ENCODE peak calls at places on chromosomes 2 and 18, in six cellular contexts. P is H1, R is HCT116, T is K562, G is GM12878, S is HepG2. A is an unnamed sample.
A peak's percentile ranks its signal among the peaks of the same experiment; 100 is the strongest.

GRCh38 chr2:3332133-3332532 is 45.5 kb downstream of the EIPR1 start:
- DNase-seq in T (no peak), G (no peak), R (no peak), P (no peak), S (no peak), A (no peak)

GRCh38 chr2:35819053-35819452 is 536.5 kb upstream of the CRIM1 start:
- DNase-seq in R (no peak), G (no peak), S (no peak), P (no peak), T (no peak), A (no peak)

GRCh38 chr2:118321436-118322100 is 233.3 kb downstream of the INSIG2 start:
- DNase-seq in S (peak; percentile 43), T (no peak), G (no peak), R (no peak), P (no peak), A (no peak)

GRCh38 chr2:12315224-12315623 is 401.5 kb upstream of the TRIB2 start:
- DNase-seq in T (peak; percentile 23), S (no peak), P (no peak), R (no peak), G (no peak), A (no peak)

GRCh38 chr2:107712857-107713256 is 113.8 kb upstream of the RGPD4 start:
- DNase-seq in P (no peak), R (no peak), T (no peak), G (no peak), S (no peak), A (no peak)

GRCh38 chr18:42931501-42931900 is 184.0 kb downstream of the RIT2 start:
- DNase-seq in S (no peak), G (no peak), P (no peak), R (no peak), T (no peak), A (no peak)

GRCh38 chr2:71223767-71224333 is 3.1 kb downstream of the PAIP2B start:
- DNase-seq in R (peak; percentile 47), P (peak; percentile 57), T (peak; percentile 12), G (no peak), S (peak; percentile 52), A (peak; percentile 72)

GRCh38 chr2:171545086-171545485 is 22.8 kb downstream of the CYBRD1 start:
- DNase-seq in R (no peak), S (no peak), P (no peak), G (no peak), T (no peak), A (no peak)

GRCh38 chr2:233352141-233352842 is 2.0 kb upstream of the DGKD start:
- DNase-seq in P (no peak), R (no peak), G (no peak), T (no peak), S (no peak), A (no peak)

GRCh38 chr2:144362401-144362800 is 157.5 kb downstream of the ZEB2 start:
- DNase-seq in P (no peak), G (no peak), R (no peak), T (no peak), S (no peak), A (no peak)

GRCh38 chr2:140270229-140270628 is 1490.0 kb upstream of the NXPH2 start:
- DNase-seq in R (no peak), S (no peak), G (no peak), T (no peak), P (no peak), A (no peak)

GRCh38 chr18:26487437-26487836 is 60.9 kb downstream of the KCTD1 start:
- DNase-seq in T (no peak), R (no peak), S (peak; percentile 63), G (peak; percentile 23), P (no peak), A (no peak)

GRCh38 chr2:17148298-17149228 is 369.7 kb downstream of the RAD51AP2 start:
- DNase-seq in S (peak; percentile 10), R (peak; percentile 8), G (no peak), T (no peak), P (peak; percentile 56), A (peak; percentile 57)

GRCh38 chr18:23540867-23541266 is 37.6 kb downstream of the RMC1 start:
- DNase-seq in G (peak; percentile 43), T (no peak), S (no peak), P (no peak), R (no peak), A (no peak)

GRCh38 chr2:121638333-121638732 is 10.9 kb downstream of the CLASP1 start:
- DNase-seq in S (peak; percentile 63), R (no peak), T (no peak), P (no peak), G (no peak), A (no peak)

GRCh38 chr2:232493701-232494426 is 6.2 kb upstream of the ECEL1 start:
- DNase-seq in P (no peak), G (no peak), R (no peak), S (no peak), T (no peak), A (no peak)

GRCh38 chr2:108407864-108408729 is 30.3 kb downstream of the SULT1C4 start:
- DNase-seq in R (no peak), G (peak; percentile 37), S (no peak), P (no peak), T (no peak), A (no peak)

GRCh38 chr18:36187138-36187825 is at the start of gene MOCOS:
- DNase-seq in P (peak; percentile 94), G (no peak), R (peak; percentile 29), T (peak; percentile 96), S (peak; percentile 68), A (peak; percentile 27)

GRCh38 chr2:17800693-17801458 is 15.4 kb upstream of the MSGN1 start:
- DNase-seq in R (no peak), G (no peak), S (no peak), T (no peak), P (peak; percentile 23), A (no peak)

GRCh38 chr2:101255501-101255900 is 2.8 kb downstream of the CNOT11 start:
- DNase-seq in S (no peak), T (no peak), G (no peak), P (no peak), R (no peak), A (no peak)

GRCh38 chr2:185567940-185568339 is 170.7 kb upstream of the FSIP2 start:
- DNase-seq in P (no peak), T (no peak), R (no peak), G (no peak), S (no peak), A (no peak)

GRCh38 chr18:36758001-36758400 is 70.8 kb downstream of the TPGS2 start:
- DNase-seq in T (no peak), R (no peak), G (no peak), P (no peak), S (no peak), A (no peak)

GRCh38 chr2:237152361-237152760 is 66.7 kb downstream of the COPS8 start:
- DNase-seq in R (no peak), S (no peak), P (no peak), G (no peak), T (no peak), A (no peak)

GRCh38 chr2:54262015-54262765 is 6.2 kb upstream of the TSPYL6 start:
- DNase-seq in G (no peak), T (no peak), R (no peak), P (no peak), S (peak; percentile 72), A (no peak)

GRCh38 chr2:104701471-104701911 is 152.4 kb upstream of the POU3F3 start:
- DNase-seq in P (no peak), R (no peak), S (no peak), G (no peak), T (no peak), A (no peak)

GRCh38 chr2:73050011-73050617 is 21.4 kb downstream of the SFXN5 start:
- DNase-seq in T (no peak), G (no peak), S (no peak), R (no peak), P (no peak), A (peak; percentile 73)

GRCh38 chr2:127196998-127197397 is 23.1 kb downstream of the CYP27C1 start:
- DNase-seq in T (peak; percentile 46), G (peak; percentile 11), P (no peak), R (peak; percentile 66), S (peak; percentile 62), A (no peak)

DNA sequence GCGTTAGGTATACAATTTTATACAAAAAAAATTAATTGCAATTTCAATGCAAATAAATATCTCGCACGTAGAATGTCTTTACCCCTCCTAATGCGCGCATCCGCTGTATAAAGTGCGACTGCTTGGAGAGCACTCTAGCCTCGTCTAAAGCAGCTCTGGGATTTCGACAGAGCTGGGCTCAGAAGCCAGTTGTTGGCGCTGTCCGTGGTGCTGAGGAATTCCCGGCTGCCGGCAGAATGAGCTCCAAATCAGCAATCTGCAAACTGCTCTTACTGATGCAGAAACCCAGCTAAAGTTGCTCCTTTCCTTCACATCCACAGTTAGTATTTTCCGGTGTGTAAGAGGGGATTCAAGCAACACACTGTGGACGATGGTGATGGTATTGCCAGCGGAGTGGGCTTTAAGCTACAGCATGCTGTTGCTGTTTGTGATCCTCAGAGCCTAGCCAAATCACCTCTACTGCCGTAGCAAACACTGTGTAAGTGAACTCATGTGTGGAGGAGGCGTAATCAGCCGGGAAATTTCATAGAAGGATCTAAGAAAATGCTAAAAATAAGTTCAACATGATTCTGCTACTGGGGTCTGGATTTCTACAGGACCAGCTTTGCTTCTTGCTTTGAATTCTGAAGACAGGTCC is at the start of gene VWC2L:
- DNase-seq in R (peak; percentile 22), T (peak; percentile 5), G (no peak), S (peak; percentile 58), P (peak; percentile 92), A (peak; percentile 86)
- TF ChIP-seq ZNF274 in R (no peak), T (no peak), G (no peak), S (peak; percentile 79), P (no peak), A (no peak)

GRCh38 chr2:5841126-5841525 is 148.9 kb downstream of the SOX11 start:
- DNase-seq in T (no peak), G (no peak), R (no peak), P (no peak), S (no peak), A (no peak)

GRCh38 chr2:5849596-5849995 is 157.4 kb downstream of the SOX11 start:
- DNase-seq in T (no peak), S (no peak), P (no peak), G (no peak), R (no peak), A (no peak)

GRCh38 chr2:5842326-5842725 is 150.1 kb downstream of the SOX11 start:
- DNase-seq in T (no peak), G (no peak), R (no peak), P (no peak), S (no peak), A (no peak)

GRCh38 chr2:5846881-5847280 is 154.7 kb downstream of the SOX11 start:
- DNase-seq in T (no peak), S (no peak), P (no peak), R (no peak), G (no peak), A (no peak)

GRCh38 chr2:5845798-5846197 is 153.6 kb downstream of the SOX11 start:
- DNase-seq in S (no peak), G (no peak), R (no peak), T (no peak), P (no peak), A (no peak)
- TF ChIP-seq ZNF274 in S (no peak), G (no peak), R (no peak), T (no peak), P (no peak), A (no peak)

GRCh38 chr2:215624423-215624829 is 188.6 kb upstream of the FN1 start:
- DNase-seq in P (no peak), T (no peak), S (peak; percentile 95), R (no peak), G (no peak), A (no peak)
- TF ChIP-seq ZNF274 in P (no peak), T (no peak), S (no peak), R (no peak), G (no peak), A (no peak)

GRCh38 chr18:72104851-72105250 is 439.3 kb downstream of the CBLN2 start:
- DNase-seq in G (no peak), R (no peak), T (no peak), P (no peak), S (no peak), A (no peak)

GRCh38 chr18:72107647-72108046 is 436.5 kb downstream of the CBLN2 start:
- DNase-seq in S (no peak), G (no peak), P (peak; percentile 54), T (no peak), R (no peak), A (no peak)
- TF ChIP-seq ZNF274 in S (no peak), G (no peak), P (no peak), T (no peak), R (no peak), A (no peak)

A was measured in NT2/D1.